ENCODE peak calls at places on chromosomes 7 and 10, in seven cellular contexts. U, K, O, J, Y, N and X are unnamed samples.

GRCh38 chr7:43220250-43220649 is 107.8 kb downstream of the HECW1 start:
- DNase-seq in Y (no peak), J (no peak), O (no peak), K (no peak), N (no peak), U (peak; percentile 95), X (no peak)

GRCh38 chr7:149883452-149883861 is 9.7 kb downstream of the ATP6V0E2 start:
- DNase-seq in J (no peak), Y (peak; percentile 75), O (peak; percentile 25), K (peak; percentile 81), N (peak; percentile 77), U (peak; percentile 51), X (no peak)

GRCh38 chr10:63375006-63375405 is 90.8 kb downstream of the JMJD1C start:
- DNase-seq in O (no peak), N (peak; percentile 51), U (no peak), K (no peak), Y (no peak), J (no peak), X (no peak)

GRCh38 chr7:132546366-132547145 is 29.7 kb downstream of the PLXNA4 start:
- DNase-seq in Y (no peak), K (no peak), N (no peak), O (no peak), J (no peak), U (no peak), X (no peak)

GRCh38 chr7:121504478-121504877 is 108.4 kb upstream of the FAM3C start:
- DNase-seq in O (peak; percentile 14), U (peak; percentile 76), J (no peak), Y (no peak), K (no peak), N (peak; percentile 57), X (no peak)

GRCh38 chr10:124557167-124557566 is 95.5 kb downstream of the LHPP start:
- DNase-seq in K (no peak), O (no peak), U (no peak), Y (no peak), J (no peak), N (no peak), X (peak; percentile 41)

GRCh38 chr7:27193335-27194001 is 6.4 kb downstream of the HOXA13 start:
- DNase-seq in U (no peak), O (no peak), Y (no peak), K (peak; percentile 5), J (no peak), N (peak; percentile 11), X (no peak)

GRCh38 chr7:42262907-42263466 is 26.0 kb upstream of the GLI3 start:
- DNase-seq in O (no peak), U (peak; percentile 70), J (peak; percentile 79), N (no peak), Y (no peak), K (peak; percentile 23), X (peak; percentile 10)

GRCh38 chr7:462173-463103 is 57.2 kb downstream of the PDGFA start:
- DNase-seq in J (no peak), O (no peak), K (no peak), N (no peak), U (no peak), Y (no peak), X (peak; percentile 18)

GRCh38 chr7:2008101-2008935 is 224.4 kb downstream of the MAD1L1 start:
- DNase-seq in O (no peak), N (peak; percentile 1), J (no peak), Y (no peak), K (no peak), U (no peak), X (peak; percentile 19)

GRCh38 chr7:38907066-38907465 is 1.9 kb downstream of the VPS41 start:
- DNase-seq in N (no peak), J (no peak), K (no peak), U (no peak), Y (no peak), O (no peak), X (no peak)

GRCh38 chr7:112546723-112547513 is 66.1 kb downstream of the LSMEM1 start:
- DNase-seq in U (peak; percentile 5), K (peak; percentile 9), Y (no peak), O (no peak), N (no peak), J (no peak), X (no peak)

GRCh38 chr7:28840515-28841125 is 117.5 kb downstream of the TRIL start:
- DNase-seq in K (no peak), N (no peak), U (no peak), O (peak; percentile 23), Y (peak; percentile 11), J (no peak), X (no peak)

GRCh38 chr7:141550694-141551079 is 523 bp upstream of the AGK start:
- DNase-seq in U (no peak), K (peak; percentile 17), N (no peak), Y (no peak), O (peak; percentile 11), J (peak; percentile 21), X (no peak)

GRCh38 chr7:128019330-128019729 is 11.9 kb downstream of the LRRC4 start:
- DNase-seq in K (no peak), O (no peak), N (no peak), J (no peak), U (no peak), Y (no peak), X (no peak)
- TF ChIP-seq POLR2A in K (no peak), O (no peak), N (no peak), J (no peak), U (no peak), Y (no peak), X (no peak)

GRCh38 chr10:8065651-8066050 is 11.2 kb downstream of the GATA3 start:
- DNase-seq in O (no peak), Y (no peak), J (no peak), N (no peak), U (no peak), K (no peak), X (no peak)

GRCh38 chr10:8063935-8064334 is 9.4 kb downstream of the GATA3 start:
- DNase-seq in K (no peak), J (no peak), U (no peak), O (no peak), Y (no peak), N (no peak), X (no peak)

GRCh38 chr10:8061274-8062211 is 7.1 kb downstream of the GATA3 start:
- DNase-seq in J (no peak), K (no peak), U (no peak), O (no peak), N (no peak), Y (no peak), X (peak; percentile 66)

GRCh38 chr10:8064436-8064835 is 9.9 kb downstream of the GATA3 start:
- DNase-seq in J (no peak), U (no peak), Y (no peak), K (no peak), O (no peak), N (no peak), X (no peak)

DNA sequence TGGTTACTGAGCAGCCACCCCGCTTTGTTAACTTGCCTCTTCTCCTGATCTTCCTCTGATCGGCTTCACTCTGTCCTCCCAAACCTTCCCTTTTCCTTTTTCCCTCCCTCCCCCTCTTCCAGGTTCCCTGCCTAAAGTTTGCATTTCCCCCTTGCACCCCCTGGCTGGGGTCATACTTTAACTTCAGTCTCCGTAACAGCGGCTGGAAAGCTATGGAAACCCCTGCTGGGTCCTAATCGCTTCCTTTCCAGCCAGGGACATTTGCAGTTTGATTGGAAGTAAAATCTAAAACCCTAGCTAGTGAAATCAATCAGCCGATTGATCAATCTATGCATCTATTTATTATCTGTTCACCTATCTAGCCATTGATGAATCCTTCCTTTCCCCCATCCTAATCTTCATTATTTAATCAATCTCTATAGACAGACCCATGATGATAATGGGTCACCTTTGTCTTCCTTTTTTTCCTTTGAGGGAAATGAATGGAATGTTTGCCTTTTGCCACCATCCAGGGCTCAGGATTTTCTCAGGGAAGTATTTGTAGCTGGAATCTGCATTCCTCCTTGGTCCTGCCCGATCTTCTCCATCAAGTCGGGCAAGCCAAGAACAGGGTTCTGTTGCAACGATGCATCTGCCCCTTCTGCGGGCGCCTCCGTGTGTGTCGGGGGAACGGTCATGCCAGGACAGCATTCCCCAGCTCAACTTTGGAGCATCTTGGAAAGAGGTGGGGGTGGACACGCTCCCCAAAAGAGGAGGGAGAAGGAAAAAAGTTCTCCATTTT is 8.8 kb downstream of the GATA3 start:
- DNase-seq in Y (no peak), J (no peak), N (no peak), O (no peak), K (no peak), U (no peak), X (no peak)
- TF ChIP-seq POLR2A in Y (no peak), J (no peak), N (no peak), O (no peak), K (no peak), U (no peak), X (no peak)

DNA sequence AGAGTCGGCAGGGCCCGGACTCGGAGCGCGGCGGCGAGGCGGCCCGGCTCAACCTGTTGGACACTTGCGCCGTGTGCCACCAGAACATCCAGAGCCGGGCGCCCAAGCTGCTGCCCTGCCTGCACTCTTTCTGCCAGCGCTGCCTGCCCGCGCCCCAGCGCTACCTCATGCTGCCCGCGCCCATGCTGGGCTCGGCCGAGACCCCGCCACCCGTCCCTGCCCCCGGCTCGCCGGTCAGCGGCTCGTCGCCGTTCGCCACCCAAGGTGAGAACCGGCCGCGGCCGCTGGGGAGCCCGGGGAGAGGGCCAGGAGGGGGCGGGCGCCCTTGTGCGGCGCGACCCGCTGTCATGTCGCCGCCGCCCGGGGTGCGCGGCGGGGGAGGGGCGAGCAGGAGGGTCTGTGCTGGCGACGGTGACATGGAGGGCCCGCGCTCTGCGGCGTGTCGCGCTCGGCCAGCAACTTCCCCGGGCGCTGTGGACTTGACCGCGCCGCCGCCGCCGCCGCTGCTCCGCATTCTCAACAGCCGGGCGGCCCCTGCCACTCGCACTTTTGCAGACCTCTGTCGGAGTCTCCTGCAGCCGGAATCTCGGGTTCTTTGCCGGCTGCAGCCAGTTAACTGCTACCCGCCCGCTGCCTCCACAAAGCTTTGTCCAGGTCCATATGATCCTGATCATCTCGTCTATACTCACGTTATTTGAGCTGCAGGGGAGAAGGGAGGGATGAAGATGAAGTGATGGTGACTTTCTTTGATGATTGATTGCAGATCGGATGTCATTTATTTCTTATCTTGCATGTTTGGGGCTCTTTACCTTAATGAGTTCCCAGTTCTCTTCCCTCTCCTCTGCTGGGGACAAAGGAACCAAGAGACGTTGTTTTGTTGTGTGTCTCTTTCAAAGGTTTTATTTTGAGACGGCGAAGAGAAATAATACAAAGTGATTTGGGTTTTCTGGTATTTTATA is 869 bp downstream of the TRIM24 start:
- DNase-seq in N (peak; percentile 55), J (peak; percentile 22), O (peak; percentile 46), K (peak; percentile 63), U (peak; percentile 33), Y (peak; percentile 83), X (peak; percentile 69)
- TF ChIP-seq POLR2A in N (no peak), J (no peak), O (no peak), K (peak; percentile 10), U (no peak), Y (peak; percentile 4), X (no peak)

DNA sequence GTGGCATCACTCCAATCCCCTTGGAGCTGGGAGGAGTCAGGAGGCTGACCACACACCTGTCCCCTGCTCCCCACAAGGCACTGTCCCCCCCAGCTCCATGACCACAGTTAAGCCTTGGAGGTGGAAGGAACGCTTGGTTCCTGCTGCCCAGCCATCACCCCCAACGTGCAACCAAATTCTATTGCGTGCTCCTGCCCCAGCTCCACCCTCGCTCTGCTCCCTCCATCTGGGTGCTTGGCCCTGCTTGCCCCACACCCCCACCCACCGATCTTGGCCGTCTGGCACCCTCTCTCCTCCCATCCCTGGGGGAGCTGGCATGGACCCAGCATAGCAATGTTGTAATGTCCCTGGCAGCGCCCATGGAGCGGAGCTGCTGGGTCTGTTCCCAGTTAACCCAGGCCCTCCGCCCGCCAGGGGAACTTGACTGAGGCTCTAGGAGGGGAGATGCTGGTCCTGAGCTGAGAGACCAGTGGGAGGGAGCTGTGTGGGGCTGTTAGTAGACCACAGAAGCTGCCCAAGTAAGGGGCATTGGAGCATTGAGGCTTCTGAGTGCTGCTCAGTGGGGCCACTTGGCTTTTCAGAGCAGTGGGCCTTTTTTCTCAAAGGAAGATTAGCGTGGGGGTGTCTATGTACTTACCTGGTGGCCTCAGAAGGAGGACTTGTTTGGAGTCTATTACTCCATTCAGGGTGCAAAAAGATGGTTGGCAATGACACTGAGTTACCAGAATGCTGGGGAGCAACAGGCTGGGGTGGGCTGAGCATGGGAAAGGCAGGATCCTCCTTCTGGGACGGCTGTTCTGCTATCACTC is 1.1 kb downstream of the EPHB6 start:
- DNase-seq in J (peak; percentile 48), O (no peak), K (peak; percentile 89), N (no peak), U (no peak), Y (no peak), X (peak; percentile 51)
- TF ChIP-seq POLR2A in J (no peak), O (no peak), K (no peak), N (no peak), U (no peak), Y (no peak), X (no peak)